ENCODE peak calls at places on chromosomes 13 and 19, in ten cellular contexts. K, U, A, V, Q, F, Y, I, H and X are unnamed samples. For H3K4me1, the result is how much of the 10 kb centered on the place peaks cover.

GRCh38 chr13:33326246-33326645 is 40.7 kb upstream of the STARD13 start:
- DNase-seq in K (no peak), U (no peak), A (no peak), V (no peak), Q (peak), F (no peak), Y (no peak), I (no peak), H (no peak), X (no peak)

GRCh38 chr13:43567608-43568007 is 219.2 kb downstream of the ENOX1 start:
- DNase-seq in K (no peak), U (no peak), A (no peak), V (no peak), Q (no peak), F (no peak), Y (no peak), I (no peak), H (peak), X (no peak)

GRCh38 chr19:4518345-4519171 is at the start of gene PLIN4:
- DNase-seq in K (peak), U (peak), A (peak), V (no peak), Q (no peak), F (peak), Y (peak), I (peak), H (peak), X (no peak)

GRCh38 chr13:40064723-40065122 is 409.3 kb downstream of the COG6 start:
- DNase-seq in K (no peak), U (no peak), A (no peak), V (no peak), Q (no peak), F (no peak), Y (no peak), I (no peak), H (peak), X (no peak)

GRCh38 chr13:110305949-110306339 is 1.0 kb downstream of the COL4A1 start:
- DNase-seq in K (peak), U (no peak), A (no peak), V (no peak), Q (no peak), F (no peak), Y (no peak), I (no peak), H (peak), X (no peak)

GRCh38 chr19:33814181-33815165 is 17.8 kb downstream of the KCTD15 start:
- DNase-seq in K (peak), U (no peak), A (no peak), V (no peak), Q (no peak), F (no peak), Y (no peak), I (no peak), H (no peak), X (peak)

GRCh38 chr19:2115911-2116426 is 19.3 kb downstream of the IZUMO4 start:
- DNase-seq in K (no peak), U (no peak), A (no peak), V (no peak), Q (no peak), F (no peak), Y (no peak), I (no peak), H (no peak), X (no peak)

GRCh38 chr19:30001301-30001700 is 59.3 kb downstream of the URI1 start:
- DNase-seq in K (no peak), U (no peak), A (no peak), V (no peak), Q (no peak), F (no peak), Y (no peak), I (no peak), H (no peak), X (no peak)

GRCh38 chr13:32624441-32624840 is 38.2 kb downstream of the PDS5B start:
- DNase-seq in K (no peak), U (no peak), A (no peak), V (no peak), Q (no peak), F (no peak), Y (no peak), I (no peak), H (peak), X (no peak)

GRCh38 chr19:40703029-40703755 is 12.7 kb upstream of the NUMBL start:
- DNase-seq in K (no peak), U (no peak), A (no peak), V (no peak), Q (no peak), F (no peak), Y (no peak), I (no peak), H (no peak), X (no peak)

GRCh38 chr19:54418930-54419800 is 3.9 kb downstream of the TTYH1 start:
- DNase-seq in K (no peak), U (no peak), A (no peak), V (no peak), Q (no peak), F (no peak), Y (no peak), I (no peak), H (no peak), X (no peak)

GRCh38 chr13:29514720-29515310 is 80.7 kb downstream of the SLC7A1 start:
- DNase-seq in K (no peak), U (no peak), A (no peak), V (no peak), Q (no peak), F (no peak), Y (no peak), I (no peak), H (no peak), X (peak)

GRCh38 chr19:58001895-58002369 is 688 bp downstream of the ZNF606 start:
- DNase-seq in K (no peak), U (no peak), A (no peak), V (peak), Q (peak), F (no peak), Y (no peak), I (no peak), H (peak), X (no peak)

GRCh38 chr19:49118565-49119410 is at the start of gene C19orf73:
- DNase-seq in K (peak), U (peak), A (peak), V (peak), Q (peak), F (peak), Y (peak), I (peak), H (peak), X (peak)

GRCh38 chr13:30253830-30254229 is 53.5 kb downstream of the KATNAL1 start:
- DNase-seq in K (no peak), U (no peak), A (no peak), V (no peak), Q (no peak), F (no peak), Y (no peak), I (no peak), H (peak), X (no peak)

GRCh38 chr13:52130641-52131040 is 1.8 kb upstream of the NEK5 start:
- DNase-seq in K (no peak), U (no peak), A (no peak), V (no peak), Q (no peak), F (no peak), Y (no peak), I (no peak), H (no peak), X (no peak)

GRCh38 chr13:90121784-90122183 is 1225.7 kb upstream of the MIR17HG start:
- DNase-seq in K (no peak), U (no peak), A (no peak), V (no peak), Q (no peak), F (no peak), Y (no peak), I (no peak), H (no peak), X (no peak)

GRCh38 chr13:103161476-103161875 is 95.3 kb upstream of the SLC10A2 start:
- DNase-seq in K (no peak), U (no peak), A (no peak), V (no peak), Q (no peak), F (no peak), Y (no peak), I (no peak), H (no peak), X (no peak)

GRCh38 chr19:46411088-46412033 is 2.0 kb downstream of the CCDC8 start:
- DNase-seq in K (no peak), U (peak), A (no peak), V (no peak), Q (no peak), F (no peak), Y (no peak), I (no peak), H (no peak), X (no peak)

GRCh38 chr19:50414850-50415660 is 3.7 kb upstream of the SPIB start:
- DNase-seq in K (peak), U (peak), A (peak), V (peak), Q (peak), F (peak), Y (peak), I (peak), H (peak), X (peak)

GRCh38 chr19:13100031-13100588 is 2.5 kb downstream of the LYL1 start:
- DNase-seq in K (no peak), U (no peak), A (no peak), V (peak), Q (no peak), F (no peak), Y (no peak), I (no peak), H (peak), X (no peak)

GRCh38 chr13:83829800-83830199 is 52.5 kb downstream of the SLITRK1 start:
- DNase-seq in K (no peak), U (no peak), A (no peak), V (no peak), Q (no peak), F (no peak), Y (no peak), I (no peak), H (peak), X (no peak)

GRCh38 chr19:45499196-45500180 is 1.2 kb downstream of the PPM1N start:
- DNase-seq in K (peak), U (peak), A (no peak), V (peak), Q (peak), F (no peak), Y (no peak), I (no peak), H (no peak), X (peak)

GRCh38 chr19:28128341-28128740 is 1084.6 kb downstream of the UQCRFS1 start:
- DNase-seq in K (no peak), U (no peak), A (no peak), V (no peak), Q (no peak), F (no peak), Y (no peak), I (no peak), H (no peak), X (no peak)

GRCh38 chr13:83503424-83503823 is 378.9 kb downstream of the SLITRK1 start:
- DNase-seq in K (no peak), U (no peak), A (no peak), V (no peak), Q (no peak), F (no peak), Y (no peak), I (no peak), H (peak), X (no peak)

GRCh38 chr13:30192320-30193093 is 114.8 kb downstream of the KATNAL1 start:
- DNase-seq in K (no peak), U (no peak), A (no peak), V (no peak), Q (no peak), F (no peak), Y (no peak), I (no peak), H (no peak), X (no peak)

GRCh38 chr13:99432637-99433542 is 68.4 kb upstream of the TM9SF2 start:
- DNase-seq in K (peak), U (peak), A (peak), V (peak), Q (peak), F (peak), Y (peak), I (peak), H (peak), X (peak)

GRCh38 chr19:47514151-47514868 is 553 bp downstream of the NAPA start:
- DNase-seq in K (no peak), U (peak), A (no peak), V (no peak), Q (no peak), F (no peak), Y (no peak), I (peak), H (no peak), X (no peak)

GRCh38 chr13:35594096-35594495 is 117.6 kb upstream of the MAB21L1 start:
- DNase-seq in K (no peak), U (no peak), A (no peak), V (no peak), Q (no peak), F (no peak), Y (no peak), I (no peak), H (no peak), X (no peak)

GRCh38 chr13:105597573-105597972 is 937.9 kb downstream of the EFNB2 start:
- DNase-seq in K (no peak), U (no peak), A (no peak), V (no peak), Q (no peak), F (no peak), Y (no peak), I (no peak), H (no peak), X (no peak)

GRCh38 chr19:31099470-31100190 is 249.6 kb downstream of the TSHZ3 start:
- DNase-seq in K (no peak), U (no peak), A (no peak), V (no peak), Q (no peak), F (no peak), Y (no peak), I (no peak), H (no peak), X (no peak)

GRCh38 chr13:37701306-37701705 is 102.7 kb upstream of the POSTN start:
- DNase-seq in K (no peak), U (no peak), A (no peak), V (no peak), Q (no peak), F (no peak), Y (no peak), I (no peak), H (peak), X (no peak)

GRCh38 chr19:33950141-33950805 is 153.6 kb downstream of the KCTD15 start:
- DNase-seq in K (peak), U (no peak), A (no peak), V (no peak), Q (peak), F (no peak), Y (no peak), I (no peak), H (no peak), X (no peak)

GRCh38 chr13:100922599-100922998 is 248.0 kb upstream of the TMTC4 start:
- DNase-seq in K (no peak), U (no peak), A (no peak), V (no peak), Q (no peak), F (no peak), Y (no peak), I (no peak), H (no peak), X (no peak)

GRCh38 chr19:33392341-33393285 is 19.1 kb downstream of the CEBPG start:
- DNase-seq in K (no peak), U (peak), A (no peak), V (no peak), Q (peak), F (no peak), Y (no peak), I (peak), H (no peak), X (peak)

GRCh38 chr13:27450921-27451461 is 627 bp upstream of the MTIF3 start:
- DNase-seq in K (peak), U (peak), A (peak), V (no peak), Q (peak), F (peak), Y (peak), I (peak), H (peak), X (peak)

GRCh38 chr13:39779337-39780270 is 124.1 kb downstream of the COG6 start:
- DNase-seq in K (no peak), U (no peak), A (no peak), V (peak), Q (no peak), F (no peak), Y (no peak), I (no peak), H (peak), X (no peak)

GRCh38 chr13:51435002-51435578 is 17.7 kb downstream of the INTS6 start:
- DNase-seq in K (no peak), U (no peak), A (no peak), V (no peak), Q (peak), F (no peak), Y (no peak), I (no peak), H (no peak), X (no peak)

GRCh38 chr13:41609828-41610227 is 152.5 kb downstream of the RGCC start:
- DNase-seq in K (no peak), U (no peak), A (no peak), V (no peak), Q (no peak), F (no peak), Y (no peak), I (no peak), H (no peak), X (no peak)

GRCh38 chr19:42092350-42092749 is 16.4 kb downstream of the ZNF574 start:
- DNase-seq in K (peak), U (no peak), A (no peak), V (peak), Q (no peak), F (no peak), Y (no peak), I (peak), H (no peak), X (no peak)

GRCh38 chr13:59343993-59344780 is 819.5 kb downstream of the DIAPH3 start:
- DNase-seq in K (no peak), U (no peak), A (no peak), V (no peak), Q (no peak), F (no peak), Y (no peak), I (no peak), H (no peak), X (no peak)
- TF ChIP-seq CTCF in K (peak), U (no peak), A (no peak), V (no peak), Q (no peak), F (no peak), Y (peak), I (no peak), H (no peak), X (no peak)

GRCh38 chr19:6272411-6272791 is 7.4 kb downstream of the MLLT1 start:
- DNase-seq in K (no peak), U (no peak), A (no peak), V (no peak), Q (peak), F (no peak), Y (no peak), I (no peak), H (no peak), X (no peak)
- H3K4me1 ChIP-seq in K (under half), U (half or more), A (half or more), V (under half), Q (half or more), F (under half), Y (half or more), I (half or more), H (half or more), X (half or more)

GRCh38 chr19:12090807-12091206 is 26.3 kb downstream of the ZNF844 start:
- DNase-seq in K (peak), U (peak), A (peak), V (peak), Q (peak), F (peak), Y (peak), I (peak), H (peak), X (peak)
- TF ChIP-seq CTCF in K (peak), U (peak), A (peak), V (peak), Q (peak), F (no peak), Y (peak), I (peak), H (peak), X (peak)

GRCh38 chr13:114155320-114155719 is 22.9 kb upstream of the RASA3 start:
- DNase-seq in K (no peak), U (no peak), A (no peak), V (no peak), Q (no peak), F (no peak), Y (no peak), I (no peak), H (no peak), X (peak)
- H3K4me1 ChIP-seq in K (under half), U (under half), A (under half), V (half or more), Q (under half), F (under half), Y (under half), I (under half), H (under half), X (under half)

GRCh38 chr19:52522555-52522954 is 4.9 kb upstream of the ZNF808 start:
- DNase-seq in K (peak), U (no peak), A (no peak), V (no peak), Q (no peak), F (no peak), Y (no peak), I (no peak), H (no peak), X (no peak)

GRCh38 chr19:52516191-52516590 is 11.3 kb upstream of the ZNF808 start:
- DNase-seq in K (peak), U (no peak), A (no peak), V (no peak), Q (no peak), F (no peak), Y (no peak), I (no peak), H (no peak), X (no peak)

GRCh38 chr19:52524086-52524485 is 3.4 kb upstream of the ZNF808 start:
- DNase-seq in K (no peak), U (no peak), A (no peak), V (no peak), Q (no peak), F (no peak), Y (no peak), I (no peak), H (no peak), X (no peak)

GRCh38 chr19:52518646-52519045 is 8.8 kb upstream of the ZNF808 start:
- DNase-seq in K (no peak), U (no peak), A (no peak), V (no peak), Q (no peak), F (no peak), Y (no peak), I (no peak), H (no peak), X (no peak)

GRCh38 chr19:52520013-52520412 is 7.5 kb upstream of the ZNF808 start:
- DNase-seq in K (peak), U (no peak), A (no peak), V (no peak), Q (peak), F (no peak), Y (no peak), I (no peak), H (no peak), X (no peak)
- TF ChIP-seq CTCF in K (no peak), U (no peak), A (no peak), V (no peak), Q (no peak), F (no peak), Y (no peak), I (no peak), H (no peak), X (no peak)

GRCh38 chr19:18322318-18322758 is 538 bp downstream of the LSM4 start:
- DNase-seq in K (peak), U (no peak), A (peak), V (no peak), Q (peak), F (no peak), Y (peak), I (peak), H (peak), X (no peak)

GRCh38 chr19:18319591-18320135 is 3.2 kb downstream of the LSM4 start:
- DNase-seq in K (no peak), U (no peak), A (no peak), V (no peak), Q (no peak), F (no peak), Y (no peak), I (peak), H (no peak), X (no peak)

GRCh38 chr19:18322759-18323460 is at the start of gene LSM4:
- DNase-seq in K (peak), U (peak), A (peak), V (peak), Q (peak), F (peak), Y (peak), I (peak), H (peak), X (peak)

GRCh38 chr19:18320865-18321728 is 1.8 kb downstream of the LSM4 start:
- DNase-seq in K (no peak), U (no peak), A (no peak), V (no peak), Q (no peak), F (no peak), Y (no peak), I (peak), H (no peak), X (no peak)

DNA sequence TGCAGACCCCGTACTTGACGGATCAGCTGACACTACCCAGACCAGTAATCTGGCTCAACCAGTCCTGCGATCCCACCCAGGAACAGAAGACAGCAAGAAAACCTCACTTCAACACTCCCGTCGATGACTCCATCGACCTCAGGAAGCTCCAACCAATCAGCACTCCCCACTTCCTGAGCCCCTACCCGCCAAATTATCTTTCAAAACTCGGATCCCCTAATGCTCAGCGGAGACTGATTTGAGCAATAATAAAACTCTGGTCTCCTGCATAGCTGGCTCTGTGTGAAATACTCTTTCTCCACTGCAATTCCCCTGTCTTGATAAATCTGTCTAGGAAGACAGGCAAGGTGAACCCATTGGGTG is 1.2 kb downstream of the LSM4 start:
- DNase-seq in K (no peak), U (no peak), A (no peak), V (no peak), Q (no peak), F (no peak), Y (no peak), I (no peak), H (no peak), X (no peak)
- H3K4me1 ChIP-seq in K (under half), U (half or more), A (half or more), V (half or more), Q (under half), F (under half), Y (half or more), I (half or more), H (under half), X (half or more)

GRCh38 chr13:94344126-94344863 is 135.2 kb downstream of the DCT start:
- DNase-seq in K (no peak), U (no peak), A (no peak), V (no peak), Q (no peak), F (no peak), Y (no peak), I (no peak), H (peak), X (no peak)

GRCh38 chr13:94342436-94343242 is 136.8 kb downstream of the DCT start:
- DNase-seq in K (no peak), U (no peak), A (no peak), V (no peak), Q (no peak), F (no peak), Y (no peak), I (no peak), H (peak), X (no peak)

GRCh38 chr13:94343243-94343585 is 136.3 kb downstream of the DCT start:
- DNase-seq in K (no peak), U (no peak), A (no peak), V (no peak), Q (no peak), F (no peak), Y (no peak), I (no peak), H (peak), X (no peak)

GRCh38 chr13:94346261-94347019 is 133.0 kb downstream of the DCT start:
- DNase-seq in K (no peak), U (peak), A (no peak), V (no peak), Q (no peak), F (no peak), Y (no peak), I (no peak), H (no peak), X (no peak)

GRCh38 chr13:94345374-94346195 is 133.9 kb downstream of the DCT start:
- DNase-seq in K (no peak), U (no peak), A (no peak), V (no peak), Q (peak), F (no peak), Y (no peak), I (no peak), H (peak), X (no peak)
- TF ChIP-seq CTCF in K (peak), U (no peak), A (no peak), V (peak), Q (no peak), F (no peak), Y (no peak), I (no peak), H (no peak), X (no peak)